ENCODE peak calls at places on chromosomes 7 and 10, in five cellular contexts. One of them, this sample, is unnamed.

GRCh38 chr10:129773359-129773990 is 190.6 kb downstream of the EBF3 start:
- DNase-seq in sciatic nerve: peak; percentile 34
- DNase-seq in caudate nucleus: no peak
- DNase-seq in activated CD8-positive, alpha-beta memory T cell treated with anti-CD3 and anti-CD28 coated beads for 48 hours: no peak
- DNase-seq in uterus: peak; percentile 0
- DNase-seq in this sample: peak; percentile 63

GRCh38 chr10:66888237-66888636 is 37.6 kb upstream of the LRRTM3 start:
- DNase-seq in sciatic nerve: no peak
- DNase-seq in caudate nucleus: no peak
- DNase-seq in activated CD8-positive, alpha-beta memory T cell treated with anti-CD3 and anti-CD28 coated beads for 48 hours: no peak
- DNase-seq in uterus: no peak
- DNase-seq in this sample: no peak

GRCh38 chr7:129750091-129750870 is 138.8 kb downstream of the NRF1 start:
- DNase-seq in sciatic nerve: no peak
- DNase-seq in caudate nucleus: no peak
- DNase-seq in activated CD8-positive, alpha-beta memory T cell treated with anti-CD3 and anti-CD28 coated beads for 48 hours: no peak
- DNase-seq in uterus: no peak
- DNase-seq in this sample: no peak

GRCh38 chr7:6208573-6209328 is 63.7 kb downstream of the CYTH3 start:
- DNase-seq in sciatic nerve: no peak
- DNase-seq in caudate nucleus: no peak
- DNase-seq in activated CD8-positive, alpha-beta memory T cell treated with anti-CD3 and anti-CD28 coated beads for 48 hours: no peak
- DNase-seq in uterus: no peak
- DNase-seq in this sample: no peak

GRCh38 chr10:124267231-124267885 is 151.4 kb downstream of the OAT start:
- DNase-seq in sciatic nerve: no peak
- DNase-seq in caudate nucleus: no peak
- DNase-seq in activated CD8-positive, alpha-beta memory T cell treated with anti-CD3 and anti-CD28 coated beads for 48 hours: no peak
- DNase-seq in uterus: no peak
- DNase-seq in this sample: peak; percentile 74

GRCh38 chr10:111989136-111990050 is 194.2 kb downstream of the GPAM start:
- DNase-seq in sciatic nerve: no peak
- DNase-seq in caudate nucleus: no peak
- DNase-seq in activated CD8-positive, alpha-beta memory T cell treated with anti-CD3 and anti-CD28 coated beads for 48 hours: no peak
- DNase-seq in uterus: no peak
- DNase-seq in this sample: no peak

GRCh38 chr7:42952328-42952727 is 20.2 kb downstream of the MRPL32 start:
- DNase-seq in sciatic nerve: no peak
- DNase-seq in caudate nucleus: no peak
- DNase-seq in activated CD8-positive, alpha-beta memory T cell treated with anti-CD3 and anti-CD28 coated beads for 48 hours: no peak
- DNase-seq in uterus: no peak
- DNase-seq in this sample: no peak

GRCh38 chr7:131552053-131552452 is 4.4 kb downstream of the PODXL start:
- DNase-seq in sciatic nerve: no peak
- DNase-seq in caudate nucleus: no peak
- DNase-seq in activated CD8-positive, alpha-beta memory T cell treated with anti-CD3 and anti-CD28 coated beads for 48 hours: no peak
- DNase-seq in uterus: no peak
- DNase-seq in this sample: no peak

GRCh38 chr10:110533149-110533548 is 34.3 kb upstream of the SMC3 start:
- DNase-seq in sciatic nerve: no peak
- DNase-seq in caudate nucleus: no peak
- DNase-seq in activated CD8-positive, alpha-beta memory T cell treated with anti-CD3 and anti-CD28 coated beads for 48 hours: no peak
- DNase-seq in uterus: no peak
- DNase-seq in this sample: no peak

GRCh38 chr10:114337510-114338462 is 66.5 kb downstream of the AFAP1L2 start:
- DNase-seq in sciatic nerve: no peak
- DNase-seq in caudate nucleus: no peak
- DNase-seq in activated CD8-positive, alpha-beta memory T cell treated with anti-CD3 and anti-CD28 coated beads for 48 hours: peak; percentile 20
- DNase-seq in uterus: no peak
- DNase-seq in this sample: peak; percentile 69

GRCh38 chr7:135248546-135248945 is 14.9 kb downstream of the STRA8 start:
- DNase-seq in sciatic nerve: no peak
- DNase-seq in caudate nucleus: no peak
- DNase-seq in activated CD8-positive, alpha-beta memory T cell treated with anti-CD3 and anti-CD28 coated beads for 48 hours: no peak
- DNase-seq in uterus: no peak
- DNase-seq in this sample: no peak

GRCh38 chr7:16267953-16268820 is 153.2 kb downstream of the CRPPA start:
- DNase-seq in sciatic nerve: no peak
- DNase-seq in caudate nucleus: no peak
- DNase-seq in activated CD8-positive, alpha-beta memory T cell treated with anti-CD3 and anti-CD28 coated beads for 48 hours: no peak
- DNase-seq in uterus: no peak
- DNase-seq in this sample: no peak

GRCh38 chr10:113982745-113983144 is 60.9 kb upstream of the ADRB1 start:
- DNase-seq in sciatic nerve: no peak
- DNase-seq in caudate nucleus: no peak
- DNase-seq in activated CD8-positive, alpha-beta memory T cell treated with anti-CD3 and anti-CD28 coated beads for 48 hours: no peak
- DNase-seq in uterus: no peak
- DNase-seq in this sample: no peak

GRCh38 chr7:75938921-75939320 is 24.0 kb downstream of the POR start:
- DNase-seq in sciatic nerve: no peak
- DNase-seq in caudate nucleus: no peak
- DNase-seq in activated CD8-positive, alpha-beta memory T cell treated with anti-CD3 and anti-CD28 coated beads for 48 hours: no peak
- DNase-seq in uterus: no peak
- DNase-seq in this sample: no peak

GRCh38 chr7:103297837-103298179 is 573 bp downstream of the PMPCB start:
- DNase-seq in sciatic nerve: no peak
- DNase-seq in caudate nucleus: no peak
- DNase-seq in activated CD8-positive, alpha-beta memory T cell treated with anti-CD3 and anti-CD28 coated beads for 48 hours: no peak
- DNase-seq in uterus: no peak
- DNase-seq in this sample: no peak

GRCh38 chr10:101071266-101071884 is 9.6 kb downstream of the KAZALD1 start:
- DNase-seq in sciatic nerve: no peak
- DNase-seq in caudate nucleus: no peak
- DNase-seq in activated CD8-positive, alpha-beta memory T cell treated with anti-CD3 and anti-CD28 coated beads for 48 hours: no peak
- DNase-seq in uterus: no peak
- DNase-seq in this sample: no peak

GRCh38 chr7:43314379-43315158 is 202.1 kb downstream of the HECW1 start:
- DNase-seq in sciatic nerve: no peak
- DNase-seq in caudate nucleus: no peak
- DNase-seq in activated CD8-positive, alpha-beta memory T cell treated with anti-CD3 and anti-CD28 coated beads for 48 hours: no peak
- DNase-seq in uterus: no peak
- DNase-seq in this sample: no peak

GRCh38 chr10:60209874-60210584 is 179.6 kb downstream of the ANK3 start:
- DNase-seq in sciatic nerve: no peak
- DNase-seq in caudate nucleus: no peak
- DNase-seq in activated CD8-positive, alpha-beta memory T cell treated with anti-CD3 and anti-CD28 coated beads for 48 hours: no peak
- DNase-seq in uterus: no peak
- DNase-seq in this sample: no peak

GRCh38 chr7:125149151-125149550 is 219.5 kb upstream of the POT1 start:
- DNase-seq in sciatic nerve: no peak
- DNase-seq in caudate nucleus: no peak
- DNase-seq in activated CD8-positive, alpha-beta memory T cell treated with anti-CD3 and anti-CD28 coated beads for 48 hours: no peak
- DNase-seq in uterus: no peak
- DNase-seq in this sample: no peak

GRCh38 chr7:90488220-90488619 is 18.8 kb downstream of the PTTG1IP2 start:
- DNase-seq in sciatic nerve: no peak
- DNase-seq in caudate nucleus: no peak
- DNase-seq in activated CD8-positive, alpha-beta memory T cell treated with anti-CD3 and anti-CD28 coated beads for 48 hours: no peak
- DNase-seq in uterus: no peak
- DNase-seq in this sample: no peak

GRCh38 chr7:112550468-112551060 is 69.8 kb downstream of the LSMEM1 start:
- DNase-seq in sciatic nerve: no peak
- DNase-seq in caudate nucleus: no peak
- DNase-seq in activated CD8-positive, alpha-beta memory T cell treated with anti-CD3 and anti-CD28 coated beads for 48 hours: no peak
- DNase-seq in uterus: no peak
- DNase-seq in this sample: no peak

GRCh38 chr10:14592026-14592425 is 182.7 kb downstream of the FAM107B start:
- DNase-seq in sciatic nerve: no peak
- DNase-seq in caudate nucleus: no peak
- DNase-seq in activated CD8-positive, alpha-beta memory T cell treated with anti-CD3 and anti-CD28 coated beads for 48 hours: no peak
- DNase-seq in uterus: no peak
- DNase-seq in this sample: no peak

GRCh38 chr10:70910486-70911350 is 22.4 kb upstream of the PCBD1 start:
- DNase-seq in sciatic nerve: no peak
- DNase-seq in caudate nucleus: no peak
- DNase-seq in activated CD8-positive, alpha-beta memory T cell treated with anti-CD3 and anti-CD28 coated beads for 48 hours: no peak
- DNase-seq in uterus: no peak
- DNase-seq in this sample: peak; percentile 63

GRCh38 chr7:26526288-26526587 is 234.6 kb downstream of the SNX10 start:
- DNase-seq in sciatic nerve: no peak
- DNase-seq in caudate nucleus: no peak
- DNase-seq in activated CD8-positive, alpha-beta memory T cell treated with anti-CD3 and anti-CD28 coated beads for 48 hours: no peak
- DNase-seq in uterus: no peak
- DNase-seq in this sample: no peak

GRCh38 chr10:35306852-35307251 is 29.5 kb upstream of the CCNY start:
- DNase-seq in sciatic nerve: no peak
- DNase-seq in caudate nucleus: no peak
- DNase-seq in activated CD8-positive, alpha-beta memory T cell treated with anti-CD3 and anti-CD28 coated beads for 48 hours: no peak
- DNase-seq in uterus: no peak
- DNase-seq in this sample: no peak

GRCh38 chr7:1735262-1735661 is 65.2 kb downstream of the ELFN1 start:
- DNase-seq in sciatic nerve: no peak
- DNase-seq in caudate nucleus: no peak
- DNase-seq in activated CD8-positive, alpha-beta memory T cell treated with anti-CD3 and anti-CD28 coated beads for 48 hours: no peak
- DNase-seq in uterus: no peak
- DNase-seq in this sample: no peak

GRCh38 chr10:84829121-84829520 is 500.7 kb downstream of the CCSER2 start:
- DNase-seq in sciatic nerve: no peak
- DNase-seq in caudate nucleus: no peak
- DNase-seq in activated CD8-positive, alpha-beta memory T cell treated with anti-CD3 and anti-CD28 coated beads for 48 hours: no peak
- DNase-seq in uterus: no peak
- DNase-seq in this sample: no peak